ENCODE peak calls at places on chromosomes 4 and X, in four cellular contexts. P is A549, V is Panc1, Z is Right ventricle myocardium superior. J is an unnamed sample.
A peak's percentile ranks its signal among the peaks of the same experiment; 100 is the strongest.

GRCh38 chrX:45762699-45763647 is 562.3 kb upstream of the DIPK2B start:
- ATAC-seq in P (no peak), Z (no peak), V (no peak), J (peak; percentile 76)

GRCh38 chr4:13678186-13678924 is 50.8 kb upstream of the BOD1L1 start:
- ATAC-seq in V (no peak), P (no peak), Z (no peak), J (no peak)

GRCh38 chr4:45897934-45898585 is 225.8 kb downstream of the GABRG1 start:
- ATAC-seq in Z (no peak), P (no peak), V (no peak), J (no peak)

GRCh38 chr4:12409507-12410190 is 981.0 kb upstream of the HS3ST1 start:
- ATAC-seq in V (no peak), P (no peak), Z (no peak), J (no peak)

GRCh38 chr4:114659386-114660008 is 60.9 kb downstream of the UGT8 start:
- ATAC-seq in V (peak; percentile 84), P (peak; percentile 95), Z (peak; percentile 84), J (peak; percentile 87)

GRCh38 chr4:3880595-3881120 is 114.5 kb downstream of the ADRA2C start:
- ATAC-seq in Z (peak; percentile 93), P (peak; percentile 98), V (peak; percentile 98), J (peak; percentile 89)

GRCh38 chrX:915427-916234 is 285.0 kb downstream of the SHOX start:
- ATAC-seq in P (peak; percentile 68), Z (no peak), V (no peak), J (peak; percentile 36)

GRCh38 chr4:141078871-141079270 is 54.4 kb downstream of the RNF150 start:
- ATAC-seq in Z (no peak), P (no peak), V (no peak), J (no peak)

GRCh38 chr4:137755033-137755471 is 222.8 kb upstream of the PCDH18 start:
- ATAC-seq in P (no peak), Z (no peak), V (no peak), J (no peak)

GRCh38 chr4:97374526-97374925 is 768.8 kb downstream of the STPG2 start:
- ATAC-seq in V (no peak), P (no peak), Z (no peak), J (no peak)

GRCh38 chrX:153643431-153644351 is 3.3 kb upstream of the DUSP9 start:
- ATAC-seq in V (peak; percentile 54), Z (no peak), P (peak; percentile 58), J (no peak)

GRCh38 chr4:145618210-145618911 is 824 bp upstream of the MMAA start:
- ATAC-seq in V (peak; percentile 3), Z (peak; percentile 39), P (peak; percentile 7), J (peak; percentile 4)

GRCh38 chr4:88706574-88706973 is 8.9 kb upstream of the NAP1L5 start:
- ATAC-seq in Z (peak; percentile 87), P (peak; percentile 93), V (no peak), J (no peak)

GRCh38 chr4:146243141-146243882 is 29.0 kb downstream of the REELD1 start:
- ATAC-seq in Z (no peak), P (no peak), V (no peak), J (peak; percentile 84)

GRCh38 chrX:997631-998137 is 214.8 kb downstream of the CRLF2 start:
- ATAC-seq in Z (no peak), V (no peak), P (peak; percentile 32), J (no peak)

GRCh38 chrX:29281078-29281742 is 694.0 kb downstream of the IL1RAPL1 start:
- ATAC-seq in P (no peak), Z (no peak), V (no peak), J (no peak)